ENCODE peak calls at places on chromosomes 6 and 20, in four cellular contexts. One of them, this sample, is unnamed.

GRCh38 chr20:44650777-44651493 is 564 bp downstream of the ADA start:
- DNase-seq in left ventricle myocardium inferior: peak
- DNase-seq in heart right ventricle: peak
- DNase-seq in MM.1S: peak
- DNase-seq in this sample: peak

GRCh38 chr6:154721460-154721859 is 11.8 kb upstream of the SCAF8 start:
- DNase-seq in MM.1S: no peak
- DNase-seq in left ventricle myocardium inferior: no peak
- DNase-seq in heart right ventricle: no peak
- DNase-seq in this sample: no peak

GRCh38 chr6:134317471-134318131 is at the start of gene SGK1:
- DNase-seq in left ventricle myocardium inferior: no peak
- DNase-seq in heart right ventricle: peak
- DNase-seq in MM.1S: no peak
- DNase-seq in this sample: no peak

GRCh38 chr6:125816828-125817280 is 26.1 kb downstream of the NCOA7 start:
- DNase-seq in left ventricle myocardium inferior: no peak
- DNase-seq in heart right ventricle: no peak
- DNase-seq in MM.1S: no peak
- DNase-seq in this sample: no peak

GRCh38 chr6:169902070-169902469 is 150.6 kb downstream of the ERMARD start:
- DNase-seq in MM.1S: no peak
- DNase-seq in left ventricle myocardium inferior: no peak
- DNase-seq in heart right ventricle: no peak
- DNase-seq in this sample: no peak

GRCh38 chr6:8006208-8006607 is 58.0 kb downstream of the BLOC1S5 start:
- DNase-seq in heart right ventricle: no peak
- DNase-seq in left ventricle myocardium inferior: no peak
- DNase-seq in MM.1S: peak
- DNase-seq in this sample: peak

GRCh38 chr20:58219342-58219700 is 9.1 kb downstream of the ANKRD60 start:
- DNase-seq in heart right ventricle: no peak
- DNase-seq in left ventricle myocardium inferior: no peak
- DNase-seq in MM.1S: no peak
- DNase-seq in this sample: no peak

GRCh38 chr6:66599541-66599940 is 892.5 kb upstream of the EYS start:
- DNase-seq in left ventricle myocardium inferior: no peak
- DNase-seq in heart right ventricle: no peak
- DNase-seq in MM.1S: no peak
- DNase-seq in this sample: no peak

GRCh38 chr6:167669870-167670802 is 156.6 kb upstream of the AFDN start:
- DNase-seq in left ventricle myocardium inferior: no peak
- DNase-seq in heart right ventricle: peak
- DNase-seq in MM.1S: no peak
- DNase-seq in this sample: no peak

GRCh38 chr6:140660295-140660694 is 1285.8 kb upstream of the CITED2 start:
- DNase-seq in left ventricle myocardium inferior: no peak
- DNase-seq in heart right ventricle: no peak
- DNase-seq in MM.1S: no peak
- DNase-seq in this sample: no peak

GRCh38 chr6:26556263-26557070 is 18.3 kb downstream of the HMGN4 start:
- DNase-seq in left ventricle myocardium inferior: peak
- DNase-seq in MM.1S: no peak
- DNase-seq in heart right ventricle: no peak
- DNase-seq in this sample: peak

GRCh38 chr6:26103141-26103769 is 16.0 kb downstream of the HFE start:
- DNase-seq in heart right ventricle: no peak
- DNase-seq in MM.1S: no peak
- DNase-seq in left ventricle myocardium inferior: no peak
- DNase-seq in this sample: no peak

GRCh38 chr20:60078351-60079250 is 120.4 kb downstream of the CDH26 start:
- DNase-seq in left ventricle myocardium inferior: no peak
- DNase-seq in MM.1S: no peak
- DNase-seq in heart right ventricle: no peak
- DNase-seq in this sample: no peak

GRCh38 chr6:101402618-101403002 is 9.1 kb downstream of the GRIK2 start:
- DNase-seq in heart right ventricle: no peak
- DNase-seq in left ventricle myocardium inferior: no peak
- DNase-seq in MM.1S: no peak
- DNase-seq in this sample: no peak

GRCh38 chr6:20846602-20847028 is 312.4 kb downstream of the CDKAL1 start:
- DNase-seq in heart right ventricle: no peak
- DNase-seq in MM.1S: no peak
- DNase-seq in left ventricle myocardium inferior: no peak
- DNase-seq in this sample: peak

GRCh38 chr6:110900028-110900598 is 25.5 kb downstream of the AMD1 start:
- DNase-seq in MM.1S: no peak
- DNase-seq in left ventricle myocardium inferior: no peak
- DNase-seq in heart right ventricle: no peak
- DNase-seq in this sample: no peak

GRCh38 chr6:125791151-125791819 is 525 bp downstream of the NCOA7 start:
- DNase-seq in left ventricle myocardium inferior: no peak
- DNase-seq in MM.1S: peak
- DNase-seq in heart right ventricle: peak
- DNase-seq in this sample: peak

GRCh38 chr6:52399511-52400315 is 20.4 kb upstream of the EFHC1 start:
- DNase-seq in heart right ventricle: peak
- DNase-seq in MM.1S: peak
- DNase-seq in left ventricle myocardium inferior: no peak
- DNase-seq in this sample: peak

GRCh38 chr20:34475979-34476736 is 40.1 kb upstream of the DYNLRB1 start:
- DNase-seq in left ventricle myocardium inferior: peak
- DNase-seq in heart right ventricle: peak
- DNase-seq in MM.1S: peak
- DNase-seq in this sample: peak

GRCh38 chr6:73969982-73970960 is 274.3 kb downstream of the CD109 start:
- DNase-seq in left ventricle myocardium inferior: no peak
- DNase-seq in heart right ventricle: peak
- DNase-seq in MM.1S: peak
- DNase-seq in this sample: peak

GRCh38 chr6:54910326-54910952 is 63.9 kb downstream of the FAM83B start:
- DNase-seq in heart right ventricle: no peak
- DNase-seq in left ventricle myocardium inferior: no peak
- DNase-seq in MM.1S: no peak
- DNase-seq in this sample: no peak

GRCh38 chr6:15290067-15290641 is 44.3 kb downstream of the JARID2 start:
- DNase-seq in MM.1S: no peak
- DNase-seq in left ventricle myocardium inferior: no peak
- DNase-seq in heart right ventricle: no peak
- DNase-seq in this sample: no peak

GRCh38 chr6:29011276-29011734 is 6.2 kb upstream of the ZNF311 start:
- DNase-seq in left ventricle myocardium inferior: no peak
- DNase-seq in MM.1S: peak
- DNase-seq in heart right ventricle: peak
- DNase-seq in this sample: peak

GRCh38 chr20:45968801-45969711 is 2.9 kb downstream of the ZNF335 start:
- DNase-seq in heart right ventricle: no peak
- DNase-seq in MM.1S: no peak
- DNase-seq in left ventricle myocardium inferior: no peak
- DNase-seq in this sample: no peak

GRCh38 chr6:168155193-168155592 is 76.2 kb upstream of the FRMD1 start:
- DNase-seq in heart right ventricle: no peak
- DNase-seq in MM.1S: no peak
- DNase-seq in left ventricle myocardium inferior: no peak
- DNase-seq in this sample: no peak

GRCh38 chr6:117601811-117602150 is 530 bp downstream of the GOPC start:
- DNase-seq in left ventricle myocardium inferior: peak
- DNase-seq in MM.1S: peak
- DNase-seq in heart right ventricle: no peak
- DNase-seq in this sample: peak

GRCh38 chr6:13268914-13269532 is 59.3 kb downstream of the TBC1D7 start:
- DNase-seq in heart right ventricle: no peak
- DNase-seq in left ventricle myocardium inferior: no peak
- DNase-seq in MM.1S: no peak
- DNase-seq in this sample: no peak

GRCh38 chr6:70103798-70104197 is 199.1 kb downstream of the COL9A1 start:
- DNase-seq in left ventricle myocardium inferior: no peak
- DNase-seq in MM.1S: no peak
- DNase-seq in heart right ventricle: no peak
- DNase-seq in this sample: peak

GRCh38 chr6:13788820-13789219 is 25.5 kb downstream of the MCUR1 start:
- DNase-seq in MM.1S: no peak
- DNase-seq in heart right ventricle: no peak
- DNase-seq in left ventricle myocardium inferior: no peak
- DNase-seq in this sample: no peak

GRCh38 chr6:112881027-112881426 is 533.9 kb downstream of the RFPL4B start:
- DNase-seq in heart right ventricle: no peak
- DNase-seq in left ventricle myocardium inferior: no peak
- DNase-seq in MM.1S: no peak
- DNase-seq in this sample: no peak

GRCh38 chr6:63261820-63262219 is 50.6 kb downstream of the FKBP1C start:
- DNase-seq in MM.1S: no peak
- DNase-seq in left ventricle myocardium inferior: no peak
- DNase-seq in heart right ventricle: no peak
- DNase-seq in this sample: no peak

GRCh38 chr6:54801669-54802068 is 44.9 kb upstream of the FAM83B start:
- DNase-seq in MM.1S: no peak
- DNase-seq in left ventricle myocardium inferior: no peak
- DNase-seq in heart right ventricle: no peak
- DNase-seq in this sample: no peak

GRCh38 chr6:31586596-31586995 is 519 bp downstream of the LST1 start:
- DNase-seq in heart right ventricle: no peak
- DNase-seq in MM.1S: no peak
- DNase-seq in left ventricle myocardium inferior: no peak
- DNase-seq in this sample: peak

GRCh38 chr20:24950836-24951525 is 1.9 kb downstream of the CST7 start:
- DNase-seq in heart right ventricle: no peak
- DNase-seq in MM.1S: no peak
- DNase-seq in left ventricle myocardium inferior: no peak
- DNase-seq in this sample: no peak

GRCh38 chr6:104969108-104969507 is 12.2 kb downstream of the LIN28B start:
- DNase-seq in heart right ventricle: no peak
- DNase-seq in MM.1S: no peak
- DNase-seq in left ventricle myocardium inferior: no peak
- DNase-seq in this sample: no peak

GRCh38 chr6:168951224-168951616 is 302.4 kb downstream of the THBS2 start:
- DNase-seq in heart right ventricle: no peak
- DNase-seq in left ventricle myocardium inferior: no peak
- DNase-seq in MM.1S: no peak
- DNase-seq in this sample: no peak

GRCh38 chr6:124699038-124699437 is 263.2 kb upstream of the RNF217 start:
- DNase-seq in MM.1S: no peak
- DNase-seq in left ventricle myocardium inferior: no peak
- DNase-seq in heart right ventricle: no peak
- DNase-seq in this sample: peak

GRCh38 chr6:50249493-50249892 is 199.8 kb upstream of the DEFB112 start:
- DNase-seq in heart right ventricle: no peak
- DNase-seq in MM.1S: no peak
- DNase-seq in left ventricle myocardium inferior: no peak
- DNase-seq in this sample: no peak

DNA sequence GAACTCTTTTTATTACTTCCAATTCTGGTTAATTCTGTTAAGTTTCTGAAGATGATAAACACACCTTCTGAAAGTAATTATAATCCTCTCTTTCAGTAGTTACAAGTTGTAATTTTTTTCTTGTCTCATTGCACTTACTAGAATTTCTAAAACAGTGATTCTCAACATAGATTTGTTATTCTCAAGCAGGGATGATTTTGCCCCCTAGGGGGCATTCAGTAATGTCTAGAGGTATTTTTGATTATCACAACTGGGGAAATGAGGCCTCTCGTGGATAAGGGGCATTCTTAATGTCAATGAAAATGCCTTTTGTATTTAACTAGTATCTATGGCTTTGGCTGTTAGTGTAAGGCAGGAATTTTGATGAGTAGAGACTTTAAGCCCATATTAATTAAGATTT is 39.4 kb upstream of the MAFB start:
- DNase-seq in left ventricle myocardium inferior: no peak
- DNase-seq in heart right ventricle: no peak
- DNase-seq in MM.1S: no peak
- DNase-seq in this sample: peak
- TF ChIP-seq CTCF in left ventricle myocardium inferior: no peak
- TF ChIP-seq CTCF in heart right ventricle: no peak
- TF ChIP-seq CTCF in MM.1S: peak
- TF ChIP-seq CTCF in this sample: peak

DNA sequence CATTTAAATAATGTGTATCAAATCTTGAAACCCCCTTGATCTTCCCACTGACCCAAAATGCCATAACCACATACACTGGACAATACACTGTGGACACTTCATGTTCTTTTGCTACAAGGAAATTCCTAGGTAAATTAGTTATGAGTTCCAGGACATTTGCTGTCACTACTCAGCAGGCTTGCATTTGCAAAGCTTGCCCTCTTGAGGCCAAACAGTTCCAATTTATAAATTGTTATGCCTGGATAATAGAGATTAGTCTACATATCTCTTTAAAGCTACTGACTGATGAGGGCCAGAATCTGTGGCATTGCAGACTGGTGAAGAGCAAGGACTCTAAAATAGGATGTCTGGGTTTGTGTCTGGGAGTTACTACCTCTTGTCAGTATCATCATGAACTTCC is 17.4 kb upstream of the RAB32 start:
- DNase-seq in heart right ventricle: no peak
- DNase-seq in MM.1S: no peak
- DNase-seq in left ventricle myocardium inferior: no peak
- DNase-seq in this sample: no peak
- TF ChIP-seq CTCF in heart right ventricle: peak
- TF ChIP-seq CTCF in MM.1S: no peak
- TF ChIP-seq CTCF in left ventricle myocardium inferior: peak
- TF ChIP-seq CTCF in this sample: peak

GRCh38 chr6:107689881-107690545 is 134.1 kb downstream of the SCML4 start:
- DNase-seq in heart right ventricle: no peak
- DNase-seq in left ventricle myocardium inferior: no peak
- DNase-seq in MM.1S: no peak
- DNase-seq in this sample: no peak
- TF ChIP-seq CTCF in heart right ventricle: no peak
- TF ChIP-seq CTCF in left ventricle myocardium inferior: no peak
- TF ChIP-seq CTCF in MM.1S: no peak
- TF ChIP-seq CTCF in this sample: no peak

GRCh38 chr6:76416821-76417605 is 344.6 kb upstream of the IMPG1 start:
- DNase-seq in heart right ventricle: no peak
- DNase-seq in left ventricle myocardium inferior: no peak
- DNase-seq in MM.1S: no peak
- DNase-seq in this sample: no peak
- TF ChIP-seq CTCF in heart right ventricle: no peak
- TF ChIP-seq CTCF in left ventricle myocardium inferior: no peak
- TF ChIP-seq CTCF in MM.1S: no peak
- TF ChIP-seq CTCF in this sample: no peak